ENCODE peak calls at places on chromosomes 6 and 20, in eight cellular contexts. K is H9, D is Calu3, O is globus pallidus, T is heart left ventricle, G is GF-D8, M is NCI-H345, W is HEK293T. V is an unnamed sample.

GRCh38 chr6:46454691-46455090 is 36.6 kb downstream of the RCAN2 start:
- DNase-seq in K (no peak), D (no peak), O (no peak), T (no peak), G (no peak), M (no peak), W (no peak), V (no peak)

GRCh38 chr20:20712004-20712473 is 405 bp downstream of the RALGAPA2 start:
- DNase-seq in K (no peak), D (no peak), O (peak; percentile 15), T (peak; percentile 39), G (no peak), M (peak; percentile 37), W (peak; percentile 21), V (peak; percentile 43)

GRCh38 chr6:79672631-79673065 is 41.5 kb downstream of the SH3BGRL2 start:
- DNase-seq in K (no peak), D (peak; percentile 23), O (no peak), T (no peak), G (no peak), M (no peak), W (no peak), V (no peak)

GRCh38 chr6:161139766-161140553 is 133.9 kb downstream of the AGPAT4 start:
- DNase-seq in K (peak; percentile 61), D (no peak), O (no peak), T (no peak), G (no peak), M (peak; percentile 70), W (no peak), V (no peak)

GRCh38 chr6:35737413-35738211 is 780 bp downstream of the ARMC12 start:
- DNase-seq in K (no peak), D (peak; percentile 27), O (peak; percentile 74), T (no peak), G (peak; percentile 64), M (peak; percentile 50), W (peak; percentile 70), V (peak; percentile 73)

GRCh38 chr6:51535327-51535726 is 552.1 kb downstream of the PKHD1 start:
- DNase-seq in K (no peak), D (no peak), O (no peak), T (no peak), G (no peak), M (peak; percentile 59), W (no peak), V (no peak)

GRCh38 chr20:24738981-24739633 is 210.0 kb upstream of the CST7 start:
- DNase-seq in K (no peak), D (no peak), O (no peak), T (no peak), G (no peak), M (no peak), W (no peak), V (no peak)

GRCh38 chr20:22248052-22248667 is 336.2 kb downstream of the FOXA2 start:
- DNase-seq in K (no peak), D (no peak), O (no peak), T (no peak), G (no peak), M (no peak), W (peak; percentile 17), V (peak; percentile 51)

GRCh38 chr20:35698298-35699126 is 640 bp downstream of the NFS1 start:
- DNase-seq in K (no peak), D (peak; percentile 33), O (no peak), T (no peak), G (no peak), M (no peak), W (no peak), V (peak; percentile 23)

GRCh38 chr6:115643762-115644161 is 416.9 kb downstream of the FRK start:
- DNase-seq in K (no peak), D (peak; percentile 59), O (no peak), T (no peak), G (no peak), M (no peak), W (peak; percentile 11), V (peak; percentile 66)

GRCh38 chr6:35728663-35729348 is 8.0 kb upstream of the ARMC12 start:
- DNase-seq in K (no peak), D (peak; percentile 25), O (peak; percentile 44), T (peak; percentile 91), G (peak; percentile 66), M (peak; percentile 19), W (no peak), V (no peak)

GRCh38 chr6:10237284-10238043 is 177.4 kb downstream of the TFAP2A start:
- DNase-seq in K (no peak), D (peak; percentile 46), O (no peak), T (no peak), G (no peak), M (no peak), W (no peak), V (no peak)

GRCh38 chr6:35038076-35038475 is 103.1 kb downstream of the TCP11 start:
- DNase-seq in K (no peak), D (no peak), O (no peak), T (no peak), G (no peak), M (no peak), W (no peak), V (no peak)

GRCh38 chr6:142943746-142944125 is 1.2 kb downstream of the HIVEP2 start:
- DNase-seq in K (no peak), D (peak; percentile 2), O (no peak), T (no peak), G (peak; percentile 91), M (no peak), W (no peak), V (no peak)

GRCh38 chr6:10338151-10338550 is 76.7 kb downstream of the TFAP2A start:
- DNase-seq in K (no peak), D (no peak), O (no peak), T (no peak), G (no peak), M (no peak), W (no peak), V (no peak)

GRCh38 chr6:7640607-7641577 is 50.9 kb downstream of the SNRNP48 start:
- DNase-seq in K (no peak), D (peak; percentile 6), O (no peak), T (no peak), G (no peak), M (no peak), W (no peak), V (peak; percentile 74)